ENCODE peak calls at places on chromosomes 13 and 19, in ten cellular contexts. One of them, this sample, is unnamed.

GRCh38 chr13:25286308-25286968 is 850 bp downstream of the MTMR6 start:
- DNase-seq in glutamatergic neuron: no peak
- DNase-seq in stimulated activated CD8-positive, alpha-beta memory T cell treated with anti-CD3 and anti-CD28 coated beads, Interleukin-7, amount 100 ng/mL, for 1 hour: no peak
- DNase-seq in fibroblast of pulmonary artery: peak; percentile 57
- DNase-seq in Caki2: peak; percentile 30
- DNase-seq in sigmoid colon: no peak
- DNase-seq in GM13977: peak; percentile 42
- DNase-seq in SK-N-DZ: peak; percentile 22
- DNase-seq in adipocyte: peak; percentile 78
- DNase-seq in heart right ventricle: no peak
- DNase-seq in this sample: peak; percentile 34

GRCh38 chr13:97542102-97542501 is 108.1 kb downstream of the RAP2A start:
- DNase-seq in glutamatergic neuron: no peak
- DNase-seq in stimulated activated CD8-positive, alpha-beta memory T cell treated with anti-CD3 and anti-CD28 coated beads, Interleukin-7, amount 100 ng/mL, for 1 hour: no peak
- DNase-seq in fibroblast of pulmonary artery: peak; percentile 12
- DNase-seq in Caki2: no peak
- DNase-seq in sigmoid colon: no peak
- DNase-seq in GM13977: no peak
- DNase-seq in SK-N-DZ: no peak
- DNase-seq in adipocyte: no peak
- DNase-seq in heart right ventricle: no peak
- DNase-seq in this sample: no peak

GRCh38 chr13:98966019-98966418 is 11.8 kb downstream of the DOCK9 start:
- DNase-seq in glutamatergic neuron: no peak
- DNase-seq in stimulated activated CD8-positive, alpha-beta memory T cell treated with anti-CD3 and anti-CD28 coated beads, Interleukin-7, amount 100 ng/mL, for 1 hour: no peak
- DNase-seq in fibroblast of pulmonary artery: no peak
- DNase-seq in Caki2: no peak
- DNase-seq in sigmoid colon: no peak
- DNase-seq in GM13977: no peak
- DNase-seq in SK-N-DZ: no peak
- DNase-seq in adipocyte: no peak
- DNase-seq in heart right ventricle: no peak
- DNase-seq in this sample: no peak

GRCh38 chr13:94550030-94550738 is 45.8 kb downstream of the TGDS start:
- DNase-seq in glutamatergic neuron: no peak
- DNase-seq in stimulated activated CD8-positive, alpha-beta memory T cell treated with anti-CD3 and anti-CD28 coated beads, Interleukin-7, amount 100 ng/mL, for 1 hour: no peak
- DNase-seq in fibroblast of pulmonary artery: peak; percentile 51
- DNase-seq in Caki2: no peak
- DNase-seq in sigmoid colon: no peak
- DNase-seq in GM13977: no peak
- DNase-seq in SK-N-DZ: no peak
- DNase-seq in adipocyte: peak; percentile 71
- DNase-seq in heart right ventricle: no peak
- DNase-seq in this sample: no peak

GRCh38 chr13:50444726-50445125 is 398.8 kb downstream of the DLEU7 start:
- DNase-seq in glutamatergic neuron: no peak
- DNase-seq in stimulated activated CD8-positive, alpha-beta memory T cell treated with anti-CD3 and anti-CD28 coated beads, Interleukin-7, amount 100 ng/mL, for 1 hour: no peak
- DNase-seq in fibroblast of pulmonary artery: no peak
- DNase-seq in Caki2: no peak
- DNase-seq in sigmoid colon: no peak
- DNase-seq in GM13977: no peak
- DNase-seq in SK-N-DZ: no peak
- DNase-seq in adipocyte: no peak
- DNase-seq in heart right ventricle: no peak
- DNase-seq in this sample: no peak

GRCh38 chr19:8526345-8527062 is 12.5 kb upstream of the ZNF414 start:
- DNase-seq in glutamatergic neuron: peak; percentile 98
- DNase-seq in stimulated activated CD8-positive, alpha-beta memory T cell treated with anti-CD3 and anti-CD28 coated beads, Interleukin-7, amount 100 ng/mL, for 1 hour: no peak
- DNase-seq in fibroblast of pulmonary artery: peak; percentile 93
- DNase-seq in Caki2: peak; percentile 84
- DNase-seq in sigmoid colon: peak; percentile 95
- DNase-seq in GM13977: no peak
- DNase-seq in SK-N-DZ: peak; percentile 89
- DNase-seq in adipocyte: peak; percentile 98
- DNase-seq in heart right ventricle: peak; percentile 91
- DNase-seq in this sample: peak; percentile 93

GRCh38 chr19:16594681-16595091 is 22.5 kb upstream of the SLC35E1 start:
- DNase-seq in glutamatergic neuron: no peak
- DNase-seq in stimulated activated CD8-positive, alpha-beta memory T cell treated with anti-CD3 and anti-CD28 coated beads, Interleukin-7, amount 100 ng/mL, for 1 hour: no peak
- DNase-seq in fibroblast of pulmonary artery: no peak
- DNase-seq in Caki2: no peak
- DNase-seq in sigmoid colon: no peak
- DNase-seq in GM13977: peak; percentile 67
- DNase-seq in SK-N-DZ: no peak
- DNase-seq in adipocyte: no peak
- DNase-seq in heart right ventricle: no peak
- DNase-seq in this sample: no peak

GRCh38 chr19:39277598-39277997 is 9.4 kb downstream of the IFNL2 start:
- DNase-seq in glutamatergic neuron: no peak
- DNase-seq in stimulated activated CD8-positive, alpha-beta memory T cell treated with anti-CD3 and anti-CD28 coated beads, Interleukin-7, amount 100 ng/mL, for 1 hour: no peak
- DNase-seq in fibroblast of pulmonary artery: peak; percentile 18
- DNase-seq in Caki2: no peak
- DNase-seq in sigmoid colon: no peak
- DNase-seq in GM13977: no peak
- DNase-seq in SK-N-DZ: no peak
- DNase-seq in adipocyte: no peak
- DNase-seq in heart right ventricle: no peak
- DNase-seq in this sample: no peak

This sample was measured in thyroid gland.